ENCODE peak calls at places on chromosome 7, in ten cellular contexts. One of them, this sample, is unnamed.

GRCh38 chr7:123966936-123967335 is 41.9 kb downstream of the SPAM1 start:
- DNase-seq in endothelial cell: no peak
- DNase-seq in astrocyte of the spinal cord: no peak
- DNase-seq in retinal pigment epithelial cell: no peak
- DNase-seq in right atrium auricular region: no peak
- DNase-seq in cardiac fibroblast: no peak
- DNase-seq in MM.1S: peak
- DNase-seq in nephron progenitor cell: no peak
- DNase-seq in bronchial epithelial cell: no peak
- DNase-seq in sigmoid colon: no peak
- DNase-seq in this sample: no peak

GRCh38 chr7:131358636-131359035 is 31.0 kb downstream of the MKLN1 start:
- DNase-seq in endothelial cell: no peak
- DNase-seq in astrocyte of the spinal cord: no peak
- DNase-seq in retinal pigment epithelial cell: no peak
- DNase-seq in right atrium auricular region: no peak
- DNase-seq in cardiac fibroblast: no peak
- DNase-seq in MM.1S: peak
- DNase-seq in nephron progenitor cell: no peak
- DNase-seq in bronchial epithelial cell: no peak
- DNase-seq in sigmoid colon: no peak
- DNase-seq in this sample: no peak

GRCh38 chr7:26500749-26501352 is 209.2 kb downstream of the SNX10 start:
- DNase-seq in endothelial cell: no peak
- DNase-seq in astrocyte of the spinal cord: peak
- DNase-seq in retinal pigment epithelial cell: peak
- DNase-seq in right atrium auricular region: no peak
- DNase-seq in cardiac fibroblast: peak
- DNase-seq in MM.1S: peak
- DNase-seq in nephron progenitor cell: no peak
- DNase-seq in bronchial epithelial cell: peak
- DNase-seq in sigmoid colon: no peak
- DNase-seq in this sample: no peak

GRCh38 chr7:83696101-83696500 is 47.2 kb upstream of the SEMA3E start:
- DNase-seq in endothelial cell: no peak
- DNase-seq in astrocyte of the spinal cord: no peak
- DNase-seq in retinal pigment epithelial cell: no peak
- DNase-seq in right atrium auricular region: no peak
- DNase-seq in cardiac fibroblast: no peak
- DNase-seq in MM.1S: no peak
- DNase-seq in nephron progenitor cell: no peak
- DNase-seq in bronchial epithelial cell: no peak
- DNase-seq in sigmoid colon: no peak
- DNase-seq in this sample: no peak

GRCh38 chr7:129783097-129783919 is 169.5 kb downstream of the UBE2H start:
- DNase-seq in endothelial cell: no peak
- DNase-seq in astrocyte of the spinal cord: no peak
- DNase-seq in retinal pigment epithelial cell: no peak
- DNase-seq in right atrium auricular region: no peak
- DNase-seq in cardiac fibroblast: no peak
- DNase-seq in MM.1S: no peak
- DNase-seq in nephron progenitor cell: no peak
- DNase-seq in bronchial epithelial cell: no peak
- DNase-seq in sigmoid colon: no peak
- DNase-seq in this sample: no peak

GRCh38 chr7:100516135-100516812 is 22.7 kb upstream of the AGFG2 start:
- DNase-seq in endothelial cell: no peak
- DNase-seq in astrocyte of the spinal cord: peak
- DNase-seq in retinal pigment epithelial cell: no peak
- DNase-seq in right atrium auricular region: peak
- DNase-seq in cardiac fibroblast: peak
- DNase-seq in MM.1S: peak
- DNase-seq in nephron progenitor cell: no peak
- DNase-seq in bronchial epithelial cell: no peak
- DNase-seq in sigmoid colon: peak
- DNase-seq in this sample: no peak

GRCh38 chr7:1761097-1761496 is 91.0 kb downstream of the ELFN1 start:
- DNase-seq in endothelial cell: no peak
- DNase-seq in astrocyte of the spinal cord: no peak
- DNase-seq in retinal pigment epithelial cell: no peak
- DNase-seq in right atrium auricular region: no peak
- DNase-seq in cardiac fibroblast: no peak
- DNase-seq in MM.1S: no peak
- DNase-seq in nephron progenitor cell: no peak
- DNase-seq in bronchial epithelial cell: no peak
- DNase-seq in sigmoid colon: no peak
- DNase-seq in this sample: no peak

GRCh38 chr7:155746188-155746587 is 66.1 kb downstream of the SHH start:
- DNase-seq in endothelial cell: no peak
- DNase-seq in astrocyte of the spinal cord: no peak
- DNase-seq in retinal pigment epithelial cell: no peak
- DNase-seq in right atrium auricular region: no peak
- DNase-seq in cardiac fibroblast: no peak
- DNase-seq in MM.1S: peak
- DNase-seq in nephron progenitor cell: no peak
- DNase-seq in bronchial epithelial cell: no peak
- DNase-seq in sigmoid colon: no peak
- DNase-seq in this sample: no peak

GRCh38 chr7:66503036-66503370 is 125.7 kb upstream of the KCTD7 start:
- DNase-seq in endothelial cell: no peak
- DNase-seq in astrocyte of the spinal cord: no peak
- DNase-seq in retinal pigment epithelial cell: no peak
- DNase-seq in right atrium auricular region: no peak
- DNase-seq in cardiac fibroblast: no peak
- DNase-seq in MM.1S: no peak
- DNase-seq in nephron progenitor cell: no peak
- DNase-seq in bronchial epithelial cell: no peak
- DNase-seq in sigmoid colon: peak
- DNase-seq in this sample: no peak

GRCh38 chr7:34224259-34224658 is 318.9 kb downstream of the BMPER start:
- DNase-seq in endothelial cell: no peak
- DNase-seq in astrocyte of the spinal cord: no peak
- DNase-seq in retinal pigment epithelial cell: no peak
- DNase-seq in right atrium auricular region: no peak
- DNase-seq in cardiac fibroblast: no peak
- DNase-seq in MM.1S: no peak
- DNase-seq in nephron progenitor cell: no peak
- DNase-seq in bronchial epithelial cell: no peak
- DNase-seq in sigmoid colon: no peak
- DNase-seq in this sample: no peak

GRCh38 chr7:52525772-52526341 is 509.6 kb upstream of the POM121L12 start:
- DNase-seq in endothelial cell: no peak
- DNase-seq in astrocyte of the spinal cord: no peak
- DNase-seq in retinal pigment epithelial cell: no peak
- DNase-seq in right atrium auricular region: no peak
- DNase-seq in cardiac fibroblast: no peak
- DNase-seq in MM.1S: no peak
- DNase-seq in nephron progenitor cell: no peak
- DNase-seq in bronchial epithelial cell: no peak
- DNase-seq in sigmoid colon: no peak
- DNase-seq in this sample: no peak

GRCh38 chr7:72493850-72494661 is 81.9 kb upstream of the CALN1 start:
- DNase-seq in endothelial cell: peak
- DNase-seq in astrocyte of the spinal cord: peak
- DNase-seq in retinal pigment epithelial cell: no peak
- DNase-seq in right atrium auricular region: no peak
- DNase-seq in cardiac fibroblast: peak
- DNase-seq in MM.1S: peak
- DNase-seq in nephron progenitor cell: peak
- DNase-seq in bronchial epithelial cell: peak
- DNase-seq in sigmoid colon: no peak
- DNase-seq in this sample: peak

GRCh38 chr7:87627634-87627994 is 584 bp upstream of the RUNDC3B start:
- DNase-seq in endothelial cell: peak
- DNase-seq in astrocyte of the spinal cord: peak
- DNase-seq in retinal pigment epithelial cell: no peak
- DNase-seq in right atrium auricular region: no peak
- DNase-seq in cardiac fibroblast: no peak
- DNase-seq in MM.1S: no peak
- DNase-seq in nephron progenitor cell: peak
- DNase-seq in bronchial epithelial cell: no peak
- DNase-seq in sigmoid colon: peak
- DNase-seq in this sample: peak

GRCh38 chr7:75596727-75597614 is 104.9 kb downstream of the SPDYE5 start:
- DNase-seq in endothelial cell: no peak
- DNase-seq in astrocyte of the spinal cord: peak
- DNase-seq in retinal pigment epithelial cell: no peak
- DNase-seq in right atrium auricular region: no peak
- DNase-seq in cardiac fibroblast: peak
- DNase-seq in MM.1S: no peak
- DNase-seq in nephron progenitor cell: no peak
- DNase-seq in bronchial epithelial cell: peak
- DNase-seq in sigmoid colon: no peak
- DNase-seq in this sample: no peak

GRCh38 chr7:102125127-102125561 is 161.5 kb upstream of the SH2B2 start:
- DNase-seq in endothelial cell: no peak
- DNase-seq in astrocyte of the spinal cord: peak
- DNase-seq in retinal pigment epithelial cell: peak
- DNase-seq in right atrium auricular region: peak
- DNase-seq in cardiac fibroblast: peak
- DNase-seq in MM.1S: no peak
- DNase-seq in nephron progenitor cell: peak
- DNase-seq in bronchial epithelial cell: peak
- DNase-seq in sigmoid colon: peak
- DNase-seq in this sample: no peak

GRCh38 chr7:37102518-37103137 is 346.0 kb downstream of the ELMO1 start:
- DNase-seq in endothelial cell: no peak
- DNase-seq in astrocyte of the spinal cord: no peak
- DNase-seq in retinal pigment epithelial cell: no peak
- DNase-seq in right atrium auricular region: no peak
- DNase-seq in cardiac fibroblast: no peak
- DNase-seq in MM.1S: no peak
- DNase-seq in nephron progenitor cell: no peak
- DNase-seq in bronchial epithelial cell: no peak
- DNase-seq in sigmoid colon: no peak
- DNase-seq in this sample: no peak

GRCh38 chr7:36851382-36851781 is 127.1 kb upstream of the AOAH start:
- DNase-seq in endothelial cell: no peak
- DNase-seq in astrocyte of the spinal cord: no peak
- DNase-seq in retinal pigment epithelial cell: no peak
- DNase-seq in right atrium auricular region: no peak
- DNase-seq in cardiac fibroblast: no peak
- DNase-seq in MM.1S: no peak
- DNase-seq in nephron progenitor cell: no peak
- DNase-seq in bronchial epithelial cell: no peak
- DNase-seq in sigmoid colon: no peak
- DNase-seq in this sample: no peak

GRCh38 chr7:156612930-156613329 is 27.6 kb upstream of the RNF32 start:
- DNase-seq in endothelial cell: no peak
- DNase-seq in astrocyte of the spinal cord: no peak
- DNase-seq in retinal pigment epithelial cell: no peak
- DNase-seq in right atrium auricular region: no peak
- DNase-seq in cardiac fibroblast: no peak
- DNase-seq in MM.1S: peak
- DNase-seq in nephron progenitor cell: no peak
- DNase-seq in bronchial epithelial cell: no peak
- DNase-seq in sigmoid colon: no peak
- DNase-seq in this sample: no peak

GRCh38 chr7:140923358-140924006 is 1.2 kb downstream of the BRAF start:
- DNase-seq in endothelial cell: peak
- DNase-seq in astrocyte of the spinal cord: peak
- DNase-seq in retinal pigment epithelial cell: no peak
- DNase-seq in right atrium auricular region: no peak
- DNase-seq in cardiac fibroblast: peak
- DNase-seq in MM.1S: no peak
- DNase-seq in nephron progenitor cell: no peak
- DNase-seq in bronchial epithelial cell: peak
- DNase-seq in sigmoid colon: no peak
- DNase-seq in this sample: no peak
- TF ChIP-seq CTCF in endothelial cell: no peak
- TF ChIP-seq CTCF in astrocyte of the spinal cord: no peak
- TF ChIP-seq CTCF in retinal pigment epithelial cell: no peak
- TF ChIP-seq CTCF in right atrium auricular region: no peak
- TF ChIP-seq CTCF in cardiac fibroblast: no peak
- TF ChIP-seq CTCF in MM.1S: no peak
- TF ChIP-seq CTCF in nephron progenitor cell: no peak
- TF ChIP-seq CTCF in bronchial epithelial cell: no peak
- TF ChIP-seq CTCF in sigmoid colon: no peak
- TF ChIP-seq CTCF in this sample: no peak

DNA sequence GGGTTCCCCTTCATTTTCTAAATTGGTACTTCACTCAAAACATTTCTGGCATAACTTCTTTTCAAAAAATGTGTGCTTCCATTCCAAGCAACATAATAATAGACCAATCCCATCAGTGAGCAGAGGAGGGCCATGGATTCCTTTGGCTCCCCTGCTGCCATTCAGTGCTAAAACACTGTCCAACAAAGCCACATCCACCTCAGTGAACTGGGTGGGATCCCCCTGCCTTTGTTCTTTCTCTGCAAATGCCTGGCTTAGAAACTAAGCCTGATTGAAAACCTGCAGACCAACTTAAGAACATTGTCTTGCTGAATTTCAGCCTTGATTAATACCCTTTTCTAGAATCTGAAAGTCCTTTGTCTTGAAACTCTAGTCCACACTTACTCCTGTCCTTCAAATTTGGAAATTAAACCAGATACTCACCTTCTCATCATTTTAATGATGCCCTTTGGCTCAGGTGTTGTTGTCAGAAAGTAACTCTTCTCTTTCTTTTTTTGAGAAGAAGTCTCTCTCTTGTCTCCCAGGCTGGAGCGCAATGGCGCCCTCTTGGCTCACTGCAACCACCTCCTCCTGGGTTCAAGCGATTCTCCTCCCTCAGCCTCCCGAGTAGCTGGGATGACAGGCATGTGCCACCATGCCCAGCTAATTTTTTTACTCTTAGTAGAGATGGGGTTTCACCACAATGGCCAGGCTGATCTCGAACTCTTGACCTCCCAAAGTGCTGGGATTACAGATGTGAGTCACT is 132.3 kb downstream of the PLXNA4 start:
- DNase-seq in endothelial cell: no peak
- DNase-seq in astrocyte of the spinal cord: no peak
- DNase-seq in retinal pigment epithelial cell: no peak
- DNase-seq in right atrium auricular region: no peak
- DNase-seq in cardiac fibroblast: no peak
- DNase-seq in MM.1S: no peak
- DNase-seq in nephron progenitor cell: no peak
- DNase-seq in bronchial epithelial cell: no peak
- DNase-seq in sigmoid colon: no peak
- DNase-seq in this sample: no peak
- TF ChIP-seq CTCF in endothelial cell: no peak
- TF ChIP-seq CTCF in astrocyte of the spinal cord: no peak
- TF ChIP-seq CTCF in retinal pigment epithelial cell: no peak
- TF ChIP-seq CTCF in right atrium auricular region: no peak
- TF ChIP-seq CTCF in cardiac fibroblast: no peak
- TF ChIP-seq CTCF in MM.1S: no peak
- TF ChIP-seq CTCF in nephron progenitor cell: no peak
- TF ChIP-seq CTCF in bronchial epithelial cell: no peak
- TF ChIP-seq CTCF in sigmoid colon: no peak
- TF ChIP-seq CTCF in this sample: no peak

GRCh38 chr7:110130669-110131068 is 960.3 kb upstream of the LRRN3 start:
- DNase-seq in endothelial cell: no peak
- DNase-seq in astrocyte of the spinal cord: peak
- DNase-seq in retinal pigment epithelial cell: no peak
- DNase-seq in right atrium auricular region: no peak
- DNase-seq in cardiac fibroblast: peak
- DNase-seq in MM.1S: no peak
- DNase-seq in nephron progenitor cell: no peak
- DNase-seq in bronchial epithelial cell: no peak
- DNase-seq in sigmoid colon: no peak
- DNase-seq in this sample: no peak
- TF ChIP-seq CTCF in endothelial cell: no peak
- TF ChIP-seq CTCF in astrocyte of the spinal cord: peak
- TF ChIP-seq CTCF in retinal pigment epithelial cell: peak
- TF ChIP-seq CTCF in right atrium auricular region: no peak
- TF ChIP-seq CTCF in cardiac fibroblast: no peak
- TF ChIP-seq CTCF in MM.1S: no peak
- TF ChIP-seq CTCF in nephron progenitor cell: peak
- TF ChIP-seq CTCF in bronchial epithelial cell: no peak
- TF ChIP-seq CTCF in sigmoid colon: no peak
- TF ChIP-seq CTCF in this sample: no peak

GRCh38 chr7:133135451-133135850 is 53.6 kb upstream of the CHCHD3 start:
- DNase-seq in endothelial cell: no peak
- DNase-seq in astrocyte of the spinal cord: no peak
- DNase-seq in retinal pigment epithelial cell: peak
- DNase-seq in right atrium auricular region: no peak
- DNase-seq in cardiac fibroblast: peak
- DNase-seq in MM.1S: no peak
- DNase-seq in nephron progenitor cell: no peak
- DNase-seq in bronchial epithelial cell: peak
- DNase-seq in sigmoid colon: no peak
- DNase-seq in this sample: no peak
- TF ChIP-seq CTCF in endothelial cell: no peak
- TF ChIP-seq CTCF in astrocyte of the spinal cord: no peak
- TF ChIP-seq CTCF in retinal pigment epithelial cell: no peak
- TF ChIP-seq CTCF in right atrium auricular region: no peak
- TF ChIP-seq CTCF in cardiac fibroblast: no peak
- TF ChIP-seq CTCF in MM.1S: no peak
- TF ChIP-seq CTCF in nephron progenitor cell: no peak
- TF ChIP-seq CTCF in bronchial epithelial cell: no peak
- TF ChIP-seq CTCF in sigmoid colon: no peak
- TF ChIP-seq CTCF in this sample: no peak